ENCODE peak calls at places on chromosome 18, in five cellular contexts. G is neuronal stem cell, S is trophoblast cell, D is mesenchymal stem cell, B is H1. X is an unnamed sample.

GRCh38 chr18:69102959-69103358 is 297.7 kb upstream of the DOK6 start:
- DNase-seq in G (no peak), B (no peak), S (no peak), D (peak), X (no peak)

GRCh38 chr18:55856191-55856590 is 268.2 kb upstream of the TCF4 start:
- DNase-seq in B (no peak), S (peak), D (peak), G (no peak), X (peak)

GRCh38 chr18:75895135-75895534 is 467.6 kb upstream of the SMIM21 start:
- DNase-seq in S (no peak), D (no peak), G (no peak), B (no peak), X (no peak)

GRCh38 chr18:55588876-55589595 is 1.0 kb upstream of the TCF4 start:
- DNase-seq in S (no peak), G (no peak), B (no peak), D (peak), X (no peak)

GRCh38 chr18:905307-905947 is 756 bp downstream of the ADCYAP1 start:
- DNase-seq in D (no peak), G (no peak), S (no peak), B (peak), X (peak)

GRCh38 chr18:9997711-9998110 is 83.9 kb downstream of the VAPA start:
- DNase-seq in B (no peak), D (no peak), G (no peak), S (no peak), X (no peak)

GRCh38 chr18:53629356-53629755 is 595.1 kb downstream of the MBD2 start:
- DNase-seq in B (no peak), D (no peak), G (no peak), S (peak), X (no peak)

GRCh38 chr18:47191956-47192355 is 15.8 kb upstream of the IER3IP1 start:
- DNase-seq in D (peak), G (no peak), S (no peak), B (no peak), X (no peak)

GRCh38 chr18:74163019-74163656 is 14.8 kb downstream of the TIMM21 start:
- DNase-seq in G (no peak), B (no peak), D (no peak), S (no peak), X (no peak)

GRCh38 chr18:27996792-27997191 is 180.1 kb downstream of the CDH2 start:
- DNase-seq in G (no peak), D (peak), B (no peak), S (no peak), X (no peak)

GRCh38 chr18:33495278-33495677 is 54.8 kb upstream of the CCDC178 start:
- DNase-seq in B (no peak), G (peak), S (peak), D (peak), X (peak)

GRCh38 chr18:48776641-48777025 is 174.1 kb downstream of the SMAD7 start:
- DNase-seq in S (no peak), D (peak), G (no peak), B (no peak), X (no peak)

GRCh38 chr18:52237551-52237950 is 102.4 kb upstream of the DCC start:
- DNase-seq in B (no peak), S (no peak), D (no peak), G (no peak), X (no peak)

GRCh38 chr18:23560186-23560585 is 26.1 kb downstream of the NPC1 start:
- DNase-seq in G (no peak), D (no peak), S (no peak), B (no peak), X (no peak)

GRCh38 chr18:28837100-28837499 is 660.2 kb upstream of the CDH2 start:
- DNase-seq in G (no peak), D (no peak), B (no peak), S (no peak), X (no peak)

GRCh38 chr18:23126352-23127056 is 8.8 kb upstream of the CABLES1 start:
- DNase-seq in S (no peak), D (no peak), G (no peak), B (no peak), X (no peak)

GRCh38 chr18:58227361-58227930 is 183.4 kb downstream of the NEDD4L start:
- DNase-seq in S (no peak), B (no peak), D (no peak), G (no peak), X (no peak)

GRCh38 chr18:56200381-56200831 is 438.0 kb downstream of the TXNL1 start:
- DNase-seq in G (no peak), B (no peak), S (peak), D (peak), X (no peak)

GRCh38 chr18:36942264-36942663 is 113.3 kb downstream of the KIAA1328 start:
- DNase-seq in G (peak), S (peak), D (peak), B (no peak), X (peak)

GRCh38 chr18:57792741-57793629 is 10.1 kb downstream of the ATP8B1 start:
- DNase-seq in S (no peak), G (no peak), D (no peak), B (no peak), X (no peak)

GRCh38 chr18:51196811-51197660 is 445 bp downstream of the MEX3C start:
- DNase-seq in B (peak), D (peak), G (peak), S (peak), X (peak)

GRCh38 chr18:58456625-58457024 is 172.3 kb downstream of the ALPK2 start:
- DNase-seq in G (no peak), S (no peak), D (no peak), B (no peak), X (no peak)

GRCh38 chr18:68660355-68661183 is 54.3 kb downstream of the TMX3 start:
- DNase-seq in D (peak), G (peak), B (no peak), S (peak), X (no peak)

GRCh38 chr18:76528477-76529432 is 33.7 kb upstream of the ZNF516 start:
- DNase-seq in S (peak), G (no peak), B (no peak), D (peak), X (no peak)

GRCh38 chr18:12592597-12593127 is 65.2 kb downstream of the SPIRE1 start:
- DNase-seq in B (no peak), S (no peak), G (no peak), D (no peak), X (no peak)

GRCh38 chr18:73613706-73614340 is 533.8 kb downstream of the FBXO15 start:
- DNase-seq in G (no peak), D (no peak), S (no peak), B (no peak), X (no peak)

GRCh38 chr18:35522130-35522959 is 24.6 kb upstream of the INO80C start:
- DNase-seq in G (no peak), D (no peak), S (no peak), B (no peak), X (no peak)

GRCh38 chr18:11274144-11274762 is 124.9 kb upstream of the PIEZO2 start:
- DNase-seq in S (no peak), D (no peak), G (no peak), B (no peak), X (no peak)

GRCh38 chr18:77140439-77141109 is 8.0 kb upstream of the MBP start:
- DNase-seq in B (no peak), S (no peak), G (no peak), D (no peak), X (no peak)

GRCh38 chr18:75162467-75162866 is 46.5 kb downstream of the PTGR3 start:
- DNase-seq in S (peak), G (no peak), D (no peak), B (no peak), X (no peak)

GRCh38 chr18:64332851-64333250 is 184.0 kb upstream of the LINC00305 start:
- DNase-seq in S (no peak), G (no peak), D (no peak), B (no peak), X (no peak)

GRCh38 chr18:64330161-64330560 is 181.3 kb upstream of the LINC00305 start:
- DNase-seq in D (peak), S (peak), B (no peak), G (no peak), X (peak)

GRCh38 chr18:64331419-64331818 is 182.5 kb upstream of the LINC00305 start:
- DNase-seq in S (no peak), G (no peak), D (no peak), B (no peak), X (no peak)

GRCh38 chr18:64333584-64333983 is 184.7 kb upstream of the LINC00305 start:
- DNase-seq in B (no peak), D (no peak), S (no peak), G (no peak), X (no peak)

DNA sequence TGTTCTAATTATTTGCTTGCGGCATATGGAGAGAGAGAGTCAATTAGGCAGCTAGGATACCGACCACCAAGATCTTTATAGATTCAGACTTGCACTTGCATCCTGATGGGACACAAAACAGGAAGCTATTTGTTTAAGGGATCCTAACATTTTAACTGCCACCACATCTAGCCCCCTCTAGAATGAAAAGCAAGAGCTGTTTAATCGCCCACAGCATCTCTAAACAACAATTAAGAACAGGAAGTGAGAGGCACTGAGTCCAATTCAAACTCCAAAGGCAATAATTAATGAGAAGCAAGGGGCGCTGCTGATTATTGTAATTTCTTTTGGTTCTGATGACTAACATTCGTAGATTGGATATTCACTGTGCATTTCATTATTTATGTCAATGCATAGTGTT is 182.1 kb upstream of the LINC00305 start:
- DNase-seq in S (no peak), B (no peak), D (no peak), G (no peak), X (no peak)
- H2BK12ac ChIP-seq in S (no peak), B (no peak), D (no peak), G (no peak), X (no peak)

DNA sequence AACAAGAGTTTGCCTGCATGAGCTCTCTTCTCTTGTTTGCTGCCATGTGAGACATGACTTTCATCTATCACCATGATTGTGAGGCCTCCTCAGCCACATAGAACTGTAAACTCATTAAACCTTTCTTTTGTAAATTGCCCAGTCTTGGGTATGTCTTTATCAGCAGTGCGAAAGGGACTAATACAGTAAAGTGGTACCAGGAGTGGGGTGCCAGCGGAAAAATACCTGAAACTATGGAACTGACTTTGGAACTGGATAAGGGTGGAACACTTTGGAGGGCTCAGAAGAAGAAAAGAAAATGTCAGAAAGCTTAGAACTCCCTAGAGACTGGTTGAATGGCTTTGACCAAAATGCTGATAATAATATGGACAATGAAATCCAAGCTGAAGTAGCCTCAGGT is 260.9 kb downstream of the DSC3 start:
- DNase-seq in D (no peak), S (no peak), G (no peak), B (no peak), X (no peak)
- H2BK12ac ChIP-seq in D (no peak), S (no peak), G (no peak), B (no peak), X (no peak)

DNA sequence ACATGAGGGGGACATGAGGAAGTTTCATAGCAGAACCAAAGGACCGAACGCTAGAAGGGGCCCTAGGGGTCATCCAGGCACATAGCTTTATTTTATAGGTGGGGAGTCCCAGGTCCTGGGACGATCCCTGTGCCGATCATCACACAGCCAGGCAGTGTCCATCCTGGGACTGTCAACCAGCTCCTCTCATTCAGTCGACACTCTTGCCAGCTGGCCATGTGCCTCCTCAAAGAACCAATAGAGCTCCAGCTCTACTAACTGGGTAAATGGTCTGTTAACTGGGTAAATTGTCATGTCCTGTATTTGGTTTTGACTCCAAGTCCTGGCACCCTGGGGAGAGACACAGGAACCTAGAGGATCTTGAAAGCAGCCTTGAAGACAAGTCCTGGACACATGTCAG is 361.3 kb upstream of the SLC14A2 start:
- DNase-seq in B (no peak), D (no peak), G (no peak), S (no peak), X (no peak)
- H2BK12ac ChIP-seq in B (no peak), D (peak), G (no peak), S (no peak), X (no peak)

DNA sequence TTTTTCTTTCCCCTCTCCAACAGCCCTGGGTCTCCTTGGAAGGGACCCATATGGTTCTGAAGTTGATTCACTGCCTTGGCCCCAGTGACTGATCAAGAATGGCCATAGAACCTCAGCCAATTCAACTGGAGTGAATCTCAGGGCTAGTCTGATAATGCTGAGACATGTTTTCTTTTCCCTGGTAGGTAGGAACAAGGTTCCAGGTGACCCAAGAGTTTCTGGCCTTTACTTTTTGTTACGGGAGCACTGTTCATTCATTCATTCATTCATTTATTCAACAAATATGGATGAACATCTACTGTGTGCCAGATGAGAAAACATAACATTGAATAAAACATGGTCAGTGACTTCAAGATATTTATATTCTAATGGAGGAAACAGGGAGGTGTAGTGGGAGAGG is 3.1 kb upstream of the ZCCHC2 start:
- DNase-seq in B (no peak), S (no peak), D (no peak), G (no peak), X (no peak)
- H2BK12ac ChIP-seq in B (no peak), S (no peak), D (no peak), G (no peak), X (no peak)

GRCh38 chr18:3552305-3552704 is 102.3 kb downstream of the TGIF1 start:
- DNase-seq in G (no peak), S (no peak), D (no peak), B (no peak), X (no peak)
- H2BK12ac ChIP-seq in G (no peak), S (no peak), D (no peak), B (peak), X (no peak)

GRCh38 chr18:25814841-25815458 is 275.5 kb downstream of the SS18 start:
- DNase-seq in G (no peak), B (no peak), S (no peak), D (no peak), X (no peak)
- H2BK12ac ChIP-seq in G (no peak), B (no peak), S (peak), D (no peak), X (no peak)

X was measured in H9.